ENCODE peak calls at places on chromosome 19, in four cellular contexts. W, F, L and M are unnamed samples. For H3K4me1, the result is how much of the 10 kb centered on the place peaks cover.

GRCh38 chr19:12913011-12913561 is 6.0 kb downstream of the SYCE2 start:
- DNase-seq in F (peak), L (peak), W (no peak), M (no peak)

GRCh38 chr19:15452111-15453047 is 2.6 kb upstream of the WIZ start:
- DNase-seq in F (peak), W (no peak), L (peak), M (no peak)

GRCh38 chr19:45069056-45069455 is 7.2 kb downstream of the ZNF296 start:
- DNase-seq in W (no peak), L (no peak), F (peak), M (no peak)

GRCh38 chr19:6654347-6655310 is 15.3 kb downstream of the TNFSF14 start:
- DNase-seq in L (no peak), W (peak), F (no peak), M (peak)

GRCh38 chr19:12994701-12995595 is at the start of gene NFIX:
- DNase-seq in L (peak), W (peak), F (no peak), M (peak)

GRCh38 chr19:56547535-56547934 is 8.8 kb downstream of the ZFP28 start:
- DNase-seq in L (no peak), W (no peak), F (peak), M (no peak)

GRCh38 chr19:38686530-38686888 is 39.1 kb downstream of the ACTN4 start:
- DNase-seq in L (no peak), W (no peak), F (no peak), M (no peak)

GRCh38 chr19:1104452-1105216 is 840 bp downstream of the GPX4 start:
- DNase-seq in L (peak), W (peak), F (peak), M (peak)

GRCh38 chr19:42498387-42498786 is 29.9 kb downstream of the CEACAM1 start:
- DNase-seq in W (no peak), F (no peak), L (no peak), M (no peak)

DNA sequence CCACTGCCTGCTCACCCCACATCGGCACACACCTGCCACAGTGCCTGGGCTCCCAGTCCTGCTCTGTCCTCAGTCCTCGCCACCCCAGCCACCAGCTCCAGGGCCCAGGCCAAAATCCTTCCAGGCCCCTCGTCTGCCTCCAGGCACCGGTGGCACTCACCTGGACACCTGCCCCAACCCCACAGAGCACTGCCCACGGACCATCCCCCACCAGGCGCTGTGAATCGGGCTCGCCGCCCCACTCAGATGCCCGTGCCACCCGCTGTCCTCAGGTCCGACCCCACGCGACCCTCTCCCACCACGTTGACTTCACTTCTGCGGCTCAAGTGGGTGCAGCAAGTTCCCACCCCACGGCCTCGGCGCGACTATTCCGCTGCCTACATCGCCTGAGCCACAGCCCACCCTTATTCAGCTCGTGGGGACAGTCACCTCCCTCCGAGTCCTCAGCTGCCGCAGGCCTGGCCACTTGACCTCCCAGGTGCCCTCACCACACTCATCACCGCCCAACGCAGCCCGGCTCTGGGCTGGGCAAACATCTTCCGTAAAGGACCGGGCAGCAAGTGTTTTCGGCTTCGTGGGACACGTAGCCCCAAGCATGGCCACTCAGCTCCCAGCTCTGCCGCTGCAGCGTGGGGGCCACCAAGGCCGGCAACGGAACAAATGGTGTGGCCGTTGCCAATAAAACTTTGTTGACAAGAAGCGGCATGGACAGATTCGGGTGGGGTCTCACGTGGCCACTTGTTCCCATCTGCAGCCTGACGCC is 5.7 kb downstream of the PIP5K1C start:
- DNase-seq in F (no peak), L (no peak), W (no peak), M (no peak)
- H3K4me1 ChIP-seq in F (under half), L (under half), W (under half), M (under half)

GRCh38 chr19:11141937-11142527 is 13.6 kb downstream of the SPC24 start:
- DNase-seq in L (no peak), W (no peak), F (peak), M (no peak)

GRCh38 chr19:11137542-11138384 is 17.8 kb downstream of the SPC24 start:
- DNase-seq in F (peak), L (peak), W (peak), M (peak)

GRCh38 chr19:11136400-11137101 is 19.0 kb downstream of the SPC24 start:
- DNase-seq in L (no peak), W (no peak), F (no peak), M (no peak)

GRCh38 chr19:11140896-11141295 is 14.7 kb downstream of the SPC24 start:
- DNase-seq in W (no peak), L (no peak), F (no peak), M (no peak)

GRCh38 chr19:11138659-11139526 is 16.7 kb downstream of the SPC24 start:
- DNase-seq in L (peak), W (no peak), F (peak), M (no peak)
- H3K4me1 ChIP-seq in L (half or more), W (under half), F (under half), M (under half)

GRCh38 chr19:33376931-33377557 is 3.5 kb downstream of the CEBPG start:
- DNase-seq in L (no peak), F (no peak), W (no peak), M (no peak)
- H3K4me1 ChIP-seq in L (under half), F (under half), W (under half), M (under half)

GRCh38 chr19:17752865-17753639 is 1.8 kb downstream of the FCHO1 start:
- DNase-seq in W (no peak), L (no peak), F (no peak), M (no peak)
- H3K4me1 ChIP-seq in W (under half), L (under half), F (under half), M (half or more)

GRCh38 chr19:54517483-54517882 is 14.9 kb downstream of the LAIR2 start:
- DNase-seq in F (peak), W (peak), L (peak), M (peak)

GRCh38 chr19:54518844-54519243 is 16.2 kb downstream of the LAIR2 start:
- DNase-seq in L (no peak), W (no peak), F (no peak), M (no peak)

GRCh38 chr19:54515156-54515555 is 12.5 kb downstream of the LAIR2 start:
- DNase-seq in W (no peak), F (no peak), L (no peak), M (no peak)
- H3K4me1 ChIP-seq in W (under half), F (under half), L (under half), M (under half)